ENCODE peak calls at places on chromosomes 11 and 22, in ten cellular contexts. M, Z, W, E, R, J, U, Q, G and I are unnamed samples.
A peak's percentile ranks its signal among the peaks of the same experiment; 100 is the strongest.

GRCh38 chr11:40130427-40130826 is 1329.0 kb downstream of the LRRC4C start:
- DNase-seq in Z (no peak), Q (no peak), W (no peak), U (no peak), R (no peak), E (no peak), G (no peak), M (no peak), J (no peak), I (no peak)

GRCh38 chr11:103541186-103541795 is 432.1 kb downstream of the DYNC2H1 start:
- DNase-seq in W (no peak), M (no peak), Z (no peak), G (peak; percentile 9), E (no peak), U (peak; percentile 16), J (no peak), Q (no peak), R (no peak), I (peak; percentile 38)

GRCh38 chr11:65417702-65418430 is 4.7 kb upstream of the NEAT1 start:
- DNase-seq in J (no peak), Z (peak; percentile 61), R (no peak), M (no peak), Q (no peak), W (no peak), E (no peak), G (peak; percentile 72), U (no peak), I (no peak)

GRCh38 chr11:132631956-132632355 is 900.3 kb downstream of the OPCML start:
- DNase-seq in W (no peak), Z (no peak), G (no peak), M (peak; percentile 38), J (peak; percentile 11), Q (no peak), R (no peak), U (no peak), E (no peak), I (no peak)

GRCh38 chr11:78313181-78313788 is 104.3 kb downstream of the GAB2 start:
- DNase-seq in E (no peak), Q (no peak), U (peak; percentile 62), W (no peak), J (peak; percentile 24), M (no peak), G (no peak), R (no peak), Z (peak; percentile 75), I (no peak)

GRCh38 chr22:46043816-46044717 is 67.1 kb upstream of the WNT7B start:
- DNase-seq in J (no peak), E (no peak), R (no peak), G (no peak), U (no peak), W (no peak), Z (peak; percentile 45), M (no peak), Q (no peak), I (no peak)

GRCh38 chr11:10617551-10617950 is 49.1 kb upstream of the LYVE1 start:
- DNase-seq in M (no peak), G (no peak), R (no peak), U (peak; percentile 6), J (no peak), E (no peak), Q (no peak), Z (no peak), W (no peak), I (no peak)

GRCh38 chr11:6895010-6895409 is 2.7 kb upstream of the OR2D2 start:
- DNase-seq in Q (no peak), E (no peak), U (no peak), G (no peak), R (no peak), Z (no peak), J (no peak), M (no peak), W (no peak), I (no peak)

GRCh38 chr22:48105254-48105653 is 1342.8 kb downstream of the TBC1D22A start:
- DNase-seq in Z (no peak), R (no peak), G (no peak), U (no peak), M (no peak), E (no peak), W (no peak), J (no peak), Q (no peak), I (no peak)

GRCh38 chr11:122882809-122883681 is 486 bp downstream of the JHY start:
- DNase-seq in U (peak; percentile 23), J (peak; percentile 45), Z (no peak), Q (peak; percentile 31), W (no peak), R (peak; percentile 11), G (peak; percentile 42), M (peak; percentile 36), E (peak; percentile 22), I (peak; percentile 60)

GRCh38 chr11:84384637-84385227 is 1098.6 kb upstream of the CCDC90B start:
- DNase-seq in Z (peak; percentile 77), U (peak; percentile 36), R (peak; percentile 37), J (peak; percentile 10), G (peak; percentile 5), W (no peak), Q (peak; percentile 22), E (no peak), M (peak; percentile 29), I (peak; percentile 4)

GRCh38 chr11:120867988-120868387 is 155.9 kb upstream of the TBCEL start:
- DNase-seq in W (no peak), R (no peak), M (no peak), G (no peak), U (no peak), J (no peak), Z (no peak), E (no peak), Q (no peak), I (no peak)

GRCh38 chr11:35165416-35166368 is 26.7 kb downstream of the CD44 start:
- DNase-seq in E (no peak), Q (no peak), Z (peak; percentile 82), R (peak; percentile 35), J (no peak), U (peak; percentile 78), M (no peak), W (no peak), G (peak; percentile 97), I (no peak)

GRCh38 chr11:128420943-128421342 is 166.4 kb downstream of the ETS1 start:
- DNase-seq in J (no peak), G (no peak), Q (no peak), Z (peak; percentile 95), W (no peak), U (no peak), R (no peak), E (no peak), M (no peak), I (no peak)

GRCh38 chr22:18156878-18157713 is 7.1 kb downstream of the USP18 start:
- DNase-seq in G (no peak), R (peak; percentile 62), Z (peak; percentile 85), W (peak; percentile 97), J (peak; percentile 89), E (no peak), Q (peak; percentile 51), U (no peak), M (peak; percentile 63), I (peak; percentile 58)

GRCh38 chr11:66280428-66280827 is 2.5 kb downstream of the CNIH2 start:
- DNase-seq in E (no peak), Q (no peak), M (no peak), G (no peak), J (no peak), W (no peak), R (no peak), U (no peak), Z (no peak), I (no peak)

GRCh38 chr11:28529540-28530410 is 421.6 kb downstream of the METTL15 start:
- DNase-seq in G (no peak), Z (peak; percentile 82), R (peak; percentile 49), W (peak; percentile 29), J (no peak), E (no peak), U (no peak), M (peak; percentile 30), Q (no peak), I (no peak)

GRCh38 chr11:26335903-26336302 is 4.0 kb downstream of the ANO3 start:
- DNase-seq in M (no peak), U (no peak), G (no peak), W (peak; percentile 6), Z (peak; percentile 54), R (no peak), E (no peak), Q (no peak), J (no peak), I (no peak)

GRCh38 chr11:123562166-123562565 is 92.3 kb downstream of the SCN3B start:
- DNase-seq in M (no peak), G (no peak), U (no peak), Z (no peak), W (no peak), R (no peak), Q (no peak), J (no peak), E (no peak), I (no peak)

GRCh38 chr11:8810331-8811301 is 100.4 kb upstream of the AKIP1 start:
- DNase-seq in M (peak; percentile 50), J (peak; percentile 68), Z (peak; percentile 85), W (no peak), R (peak; percentile 70), U (peak; percentile 54), E (no peak), G (no peak), Q (peak; percentile 47), I (no peak)

GRCh38 chr22:26450453-26451185 is 21.6 kb downstream of the ASPHD2 start:
- DNase-seq in R (no peak), Q (no peak), U (no peak), E (no peak), M (no peak), J (no peak), Z (no peak), G (no peak), W (no peak), I (no peak)